ENCODE peak calls at places on chromosomes 1 and 21, in five cellular contexts. One of them, this sample, is unnamed.

GRCh38 chr1:155698382-155699038 is 9.6 kb downstream of the DAP3 start:
- DNase-seq in ascending aorta: no peak
- DNase-seq in heart left ventricle: no peak
- DNase-seq in lower lobe of right lung: no peak
- DNase-seq in lower leg skin: no peak
- DNase-seq in this sample: no peak

GRCh38 chr21:39444406-39445145 is 1.0 kb downstream of the LCA5L start:
- DNase-seq in ascending aorta: peak; percentile 65
- DNase-seq in heart left ventricle: no peak
- DNase-seq in lower lobe of right lung: no peak
- DNase-seq in lower leg skin: no peak
- DNase-seq in this sample: no peak

GRCh38 chr1:50582346-50582745 is 159.1 kb upstream of the DMRTA2 start:
- DNase-seq in ascending aorta: no peak
- DNase-seq in heart left ventricle: no peak
- DNase-seq in lower lobe of right lung: no peak
- DNase-seq in lower leg skin: no peak
- DNase-seq in this sample: no peak

GRCh38 chr1:47707887-47708535 is 270.2 kb downstream of the FOXD2 start:
- DNase-seq in ascending aorta: no peak
- DNase-seq in heart left ventricle: no peak
- DNase-seq in lower lobe of right lung: no peak
- DNase-seq in lower leg skin: no peak
- DNase-seq in this sample: no peak

GRCh38 chr1:24702511-24703293 is 42.5 kb upstream of the CLIC4 start:
- DNase-seq in ascending aorta: no peak
- DNase-seq in heart left ventricle: peak; percentile 32
- DNase-seq in lower lobe of right lung: no peak
- DNase-seq in lower leg skin: no peak
- DNase-seq in this sample: no peak

GRCh38 chr1:15598436-15598835 is 13.6 kb upstream of the AGMAT start:
- DNase-seq in ascending aorta: no peak
- DNase-seq in heart left ventricle: no peak
- DNase-seq in lower lobe of right lung: no peak
- DNase-seq in lower leg skin: no peak
- DNase-seq in this sample: no peak

GRCh38 chr1:18901952-18902522 is 318 bp downstream of the ALDH4A1 start:
- DNase-seq in ascending aorta: no peak
- DNase-seq in heart left ventricle: no peak
- DNase-seq in lower lobe of right lung: no peak
- DNase-seq in lower leg skin: no peak
- DNase-seq in this sample: no peak

GRCh38 chr1:92184632-92185031 is 33.1 kb upstream of the C1orf146 start:
- DNase-seq in ascending aorta: no peak
- DNase-seq in heart left ventricle: no peak
- DNase-seq in lower lobe of right lung: no peak
- DNase-seq in lower leg skin: no peak
- DNase-seq in this sample: no peak

GRCh38 chr21:28294046-28294445 is 698.6 kb downstream of the LTN1 start:
- DNase-seq in ascending aorta: no peak
- DNase-seq in heart left ventricle: no peak
- DNase-seq in lower lobe of right lung: no peak
- DNase-seq in lower leg skin: no peak
- DNase-seq in this sample: no peak

GRCh38 chr21:16968436-16968835 is 544.4 kb upstream of the CXADR start:
- DNase-seq in ascending aorta: no peak
- DNase-seq in heart left ventricle: no peak
- DNase-seq in lower lobe of right lung: no peak
- DNase-seq in lower leg skin: no peak
- DNase-seq in this sample: no peak

GRCh38 chr1:233549917-233550316 is 64.0 kb upstream of the KCNK1 start:
- DNase-seq in ascending aorta: no peak
- DNase-seq in heart left ventricle: no peak
- DNase-seq in lower lobe of right lung: no peak
- DNase-seq in lower leg skin: no peak
- DNase-seq in this sample: no peak

GRCh38 chr1:85894651-85895050 is 186.4 kb upstream of the ZNHIT6 start:
- DNase-seq in ascending aorta: no peak
- DNase-seq in heart left ventricle: peak; percentile 20
- DNase-seq in lower lobe of right lung: no peak
- DNase-seq in lower leg skin: no peak
- DNase-seq in this sample: no peak

GRCh38 chr1:118998171-118998570 is 10.0 kb upstream of the TBX15 start:
- DNase-seq in ascending aorta: no peak
- DNase-seq in heart left ventricle: no peak
- DNase-seq in lower lobe of right lung: no peak
- DNase-seq in lower leg skin: peak; percentile 21
- DNase-seq in this sample: no peak

GRCh38 chr21:41228492-41228891 is 60.5 kb downstream of the BACE2 start:
- DNase-seq in ascending aorta: no peak
- DNase-seq in heart left ventricle: no peak
- DNase-seq in lower lobe of right lung: no peak
- DNase-seq in lower leg skin: no peak
- DNase-seq in this sample: no peak

GRCh38 chr1:42941640-42942330 is 16.9 kb downstream of the SLC2A1 start:
- DNase-seq in ascending aorta: peak; percentile 96
- DNase-seq in heart left ventricle: peak; percentile 78
- DNase-seq in lower lobe of right lung: peak; percentile 84
- DNase-seq in lower leg skin: peak; percentile 93
- DNase-seq in this sample: peak; percentile 80

GRCh38 chr1:43137445-43138052 is 34.5 kb downstream of the EBNA1BP2 start:
- DNase-seq in ascending aorta: no peak
- DNase-seq in heart left ventricle: peak; percentile 29
- DNase-seq in lower lobe of right lung: no peak
- DNase-seq in lower leg skin: no peak
- DNase-seq in this sample: no peak

GRCh38 chr21:42466700-42467612 is 29.1 kb downstream of the RSPH1 start:
- DNase-seq in ascending aorta: no peak
- DNase-seq in heart left ventricle: no peak
- DNase-seq in lower lobe of right lung: no peak
- DNase-seq in lower leg skin: peak; percentile 70
- DNase-seq in this sample: peak; percentile 37

GRCh38 chr1:17287377-17287776 is 20.6 kb upstream of the PADI4 start:
- DNase-seq in ascending aorta: no peak
- DNase-seq in heart left ventricle: no peak
- DNase-seq in lower lobe of right lung: no peak
- DNase-seq in lower leg skin: no peak
- DNase-seq in this sample: peak; percentile 50

GRCh38 chr1:119632836-119633235 is 15.2 kb downstream of the ZNF697 start:
- DNase-seq in ascending aorta: no peak
- DNase-seq in heart left ventricle: no peak
- DNase-seq in lower lobe of right lung: no peak
- DNase-seq in lower leg skin: no peak
- DNase-seq in this sample: no peak

GRCh38 chr1:171763764-171764163 is 17.7 kb upstream of the METTL13 start:
- DNase-seq in ascending aorta: no peak
- DNase-seq in heart left ventricle: no peak
- DNase-seq in lower lobe of right lung: no peak
- DNase-seq in lower leg skin: no peak
- DNase-seq in this sample: no peak

GRCh38 chr1:10210841-10211804 is 753 bp downstream of the KIF1B start:
- DNase-seq in ascending aorta: peak; percentile 98
- DNase-seq in heart left ventricle: peak; percentile 93
- DNase-seq in lower lobe of right lung: peak; percentile 89
- DNase-seq in lower leg skin: peak; percentile 98
- DNase-seq in this sample: peak; percentile 93

GRCh38 chr1:64801851-64802523 is 57.1 kb downstream of the RAVER2 start:
- DNase-seq in ascending aorta: no peak
- DNase-seq in heart left ventricle: no peak
- DNase-seq in lower lobe of right lung: no peak
- DNase-seq in lower leg skin: no peak
- DNase-seq in this sample: no peak

GRCh38 chr1:117959364-117959763 is 29.8 kb downstream of the WDR3 start:
- DNase-seq in ascending aorta: no peak
- DNase-seq in heart left ventricle: no peak
- DNase-seq in lower lobe of right lung: no peak
- DNase-seq in lower leg skin: no peak
- DNase-seq in this sample: no peak

GRCh38 chr1:1047407-1047806 is 26.7 kb downstream of the RNF223 start:
- DNase-seq in ascending aorta: no peak
- DNase-seq in heart left ventricle: no peak
- DNase-seq in lower lobe of right lung: no peak
- DNase-seq in lower leg skin: no peak
- DNase-seq in this sample: no peak

GRCh38 chr21:37862536-37862935 is 53.7 kb downstream of the KCNJ6 start:
- DNase-seq in ascending aorta: no peak
- DNase-seq in heart left ventricle: no peak
- DNase-seq in lower lobe of right lung: no peak
- DNase-seq in lower leg skin: no peak
- DNase-seq in this sample: no peak

GRCh38 chr1:205744403-205744802 is 5.6 kb downstream of the NUCKS1 start:
- DNase-seq in ascending aorta: no peak
- DNase-seq in heart left ventricle: no peak
- DNase-seq in lower lobe of right lung: no peak
- DNase-seq in lower leg skin: no peak
- DNase-seq in this sample: no peak

GRCh38 chr1:205739348-205740160 is 10.4 kb downstream of the NUCKS1 start:
- DNase-seq in ascending aorta: no peak
- DNase-seq in heart left ventricle: no peak
- DNase-seq in lower lobe of right lung: no peak
- DNase-seq in lower leg skin: no peak
- DNase-seq in this sample: no peak

GRCh38 chr1:205746757-205747412 is 3.1 kb downstream of the NUCKS1 start:
- DNase-seq in ascending aorta: no peak
- DNase-seq in heart left ventricle: no peak
- DNase-seq in lower lobe of right lung: no peak
- DNase-seq in lower leg skin: no peak
- DNase-seq in this sample: no peak

GRCh38 chr1:205741681-205742080 is 8.3 kb downstream of the NUCKS1 start:
- DNase-seq in ascending aorta: no peak
- DNase-seq in heart left ventricle: no peak
- DNase-seq in lower lobe of right lung: no peak
- DNase-seq in lower leg skin: no peak
- DNase-seq in this sample: no peak

DNA sequence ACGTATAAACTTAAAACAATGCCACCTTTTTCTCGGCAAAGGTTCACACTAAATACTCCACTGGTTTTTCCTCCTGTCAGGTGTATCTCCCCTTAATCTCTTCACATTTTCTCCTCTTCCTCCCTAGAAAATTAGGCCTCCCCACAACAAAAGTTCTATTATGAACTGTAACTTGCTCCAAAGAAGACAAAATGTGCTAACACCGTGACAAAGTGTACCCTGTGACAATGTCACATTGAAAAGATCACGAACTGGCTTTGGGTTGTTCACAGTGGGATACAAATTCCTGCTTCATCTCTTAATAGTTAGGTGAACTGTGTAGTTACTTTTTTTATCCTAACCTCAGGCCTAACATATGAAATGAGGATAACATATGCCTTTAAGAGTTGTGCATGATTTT is 6.0 kb downstream of the NUCKS1 start:
- DNase-seq in ascending aorta: no peak
- DNase-seq in heart left ventricle: no peak
- DNase-seq in lower lobe of right lung: no peak
- DNase-seq in lower leg skin: no peak
- DNase-seq in this sample: no peak
- H3K4me3 ChIP-seq in ascending aorta: no peak overlapping the region
- H3K4me3 ChIP-seq in heart left ventricle: no peak overlapping the region
- H3K4me3 ChIP-seq in lower lobe of right lung: no peak overlapping the region
- H3K4me3 ChIP-seq in lower leg skin: no peak overlapping the region
- H3K4me3 ChIP-seq in this sample: no peak overlapping the region

DNA sequence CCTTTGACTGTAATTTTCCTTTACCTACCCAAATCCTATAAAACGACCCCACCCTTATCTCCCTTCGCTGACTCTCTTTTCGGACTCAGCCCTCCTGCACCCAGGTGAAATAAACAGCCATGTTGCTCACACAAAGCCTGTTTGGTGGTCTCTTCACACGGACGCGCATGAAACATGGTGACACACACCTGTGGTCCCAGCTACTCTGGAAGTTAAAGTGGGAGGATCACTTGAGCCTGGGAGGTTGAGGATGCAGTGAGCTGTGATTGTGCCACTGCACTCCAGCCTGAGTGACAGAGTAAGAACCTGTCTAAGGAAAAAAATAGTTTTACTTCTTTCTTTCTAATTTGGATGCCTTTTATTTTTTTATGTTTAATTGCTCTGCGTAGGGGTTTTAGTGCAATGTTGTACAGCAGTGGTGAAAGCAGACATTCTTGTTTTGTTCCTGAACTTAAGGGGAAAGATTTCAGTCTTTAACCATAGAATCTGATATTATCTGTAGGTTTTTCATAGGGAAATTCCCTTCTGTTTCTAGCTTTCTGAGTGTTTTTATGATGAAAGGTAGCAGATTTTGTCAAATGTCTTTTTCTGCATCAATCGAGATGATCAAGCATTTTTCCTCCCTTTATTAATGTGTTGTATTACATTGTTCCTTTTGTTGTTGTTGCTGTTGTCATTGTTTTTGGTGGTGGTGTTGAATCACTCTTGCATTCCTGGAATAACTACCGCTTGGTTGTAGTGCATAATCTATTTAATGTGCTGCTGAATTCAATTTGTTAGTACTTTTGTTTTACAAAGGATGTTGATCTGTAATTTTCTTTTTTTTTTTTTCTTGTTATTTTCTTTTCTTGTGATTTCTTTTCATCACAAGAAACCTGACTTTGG is 497.4 kb downstream of the DISC1 start:
- DNase-seq in ascending aorta: no peak
- DNase-seq in heart left ventricle: no peak
- DNase-seq in lower lobe of right lung: no peak
- DNase-seq in lower leg skin: no peak
- DNase-seq in this sample: no peak
- H3K4me3 ChIP-seq in ascending aorta: no peak overlapping the region
- H3K4me3 ChIP-seq in heart left ventricle: no peak overlapping the region
- H3K4me3 ChIP-seq in lower lobe of right lung: no peak overlapping the region
- H3K4me3 ChIP-seq in lower leg skin: no peak overlapping the region
- H3K4me3 ChIP-seq in this sample: no peak overlapping the region

DNA sequence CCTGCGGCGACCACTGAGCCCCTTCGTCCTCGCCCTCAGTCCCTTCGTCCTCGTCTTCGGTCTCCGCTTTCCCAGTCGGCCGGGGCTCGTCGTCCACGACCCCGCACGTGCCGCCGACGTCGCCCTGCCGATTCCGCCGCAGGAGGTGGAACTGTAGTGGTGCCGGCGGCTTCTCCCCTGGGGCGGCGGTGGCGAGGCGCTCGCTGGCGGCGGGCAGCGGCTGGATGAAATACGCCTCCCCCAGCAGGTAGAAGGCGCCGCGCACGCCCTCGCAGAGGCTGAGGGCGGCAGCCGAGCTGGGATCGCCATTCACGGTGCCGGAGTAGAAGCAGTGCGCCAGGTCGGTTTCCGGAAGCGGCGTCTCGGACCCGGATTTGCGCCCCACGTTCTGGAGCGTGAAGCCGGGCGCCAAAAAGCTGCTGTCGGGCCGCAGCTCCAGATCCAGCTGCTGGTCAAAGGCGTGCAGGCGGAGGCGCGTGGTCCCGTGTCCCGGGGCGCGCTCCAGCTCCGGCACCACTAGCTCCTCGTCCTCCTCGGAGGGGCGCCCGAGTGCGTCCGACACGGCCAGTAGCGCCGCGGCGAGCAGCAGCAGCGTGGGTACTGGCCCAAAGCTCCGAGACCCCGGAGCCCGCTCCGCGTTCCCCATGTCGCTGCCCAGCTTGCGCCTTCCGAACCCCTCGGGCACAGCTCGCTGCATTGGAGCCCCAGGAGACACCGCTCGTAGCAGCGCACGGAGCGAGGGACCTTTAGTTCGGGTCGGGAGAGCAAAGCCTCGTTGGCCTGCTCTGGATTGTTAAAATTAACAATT is 747 bp downstream of the ADAMTS1 start:
- DNase-seq in ascending aorta: peak; percentile 70
- DNase-seq in heart left ventricle: peak; percentile 71
- DNase-seq in lower lobe of right lung: peak; percentile 57
- DNase-seq in lower leg skin: peak; percentile 90
- DNase-seq in this sample: no peak
- H3K4me3 ChIP-seq in ascending aorta: peak overlapping the region; percentile 85
- H3K4me3 ChIP-seq in heart left ventricle: peak overlapping the region; percentile 84
- H3K4me3 ChIP-seq in lower lobe of right lung: peak overlapping the region; percentile 79
- H3K4me3 ChIP-seq in lower leg skin: peak overlapping the region; percentile 70
- H3K4me3 ChIP-seq in this sample: peak overlapping the region; percentile 69

GRCh38 chr21:46052703-46053651 is 44.9 kb upstream of the COL6A2 start:
- DNase-seq in ascending aorta: peak; percentile 62
- DNase-seq in heart left ventricle: no peak
- DNase-seq in lower lobe of right lung: peak; percentile 42
- DNase-seq in lower leg skin: peak; percentile 90
- DNase-seq in this sample: peak; percentile 68
- H3K4me3 ChIP-seq in ascending aorta: no peak overlapping the region
- H3K4me3 ChIP-seq in heart left ventricle: no peak overlapping the region
- H3K4me3 ChIP-seq in lower lobe of right lung: no peak overlapping the region
- H3K4me3 ChIP-seq in lower leg skin: no peak overlapping the region
- H3K4me3 ChIP-seq in this sample: no peak overlapping the region

This sample was measured in breast epithelium.